ENCODE peak calls at places on chromosomes 11 and 22, in ten cellular contexts. A is endothelial cell; S is T-helper 2 cell treated with Interferon-gamma antibody and Interleukin-4, amounts not matched to agents 5 μg/mL and 100 μg/mL, for 36 hours; R is cardiac muscle cell; O is PC-9; G is lung microvascular endothelial cell; V is activated CD4-positive, alpha-beta T cell treated with anti-CD3 and anti-CD28 coated beads, Interleukin-2, amount 10 ng/mL, durations not matched to agents 24 days and 14 days; K is occipital lobe; Q is NCI-H774; U is CD14-positive monocyte. Z is an unnamed sample.

GRCh38 chr11:93694109-93694508 is 32.6 kb downstream of the CEP295 start:
- DNase-seq in R (peak), O (no peak), A (no peak), U (no peak), V (no peak), S (no peak), Q (no peak), G (no peak), K (no peak), Z (no peak)

GRCh38 chr11:126310992-126311310 is 7.1 kb downstream of the DCPS start:
- DNase-seq in O (no peak), A (no peak), R (no peak), S (no peak), K (no peak), V (no peak), Q (no peak), U (no peak), G (peak), Z (no peak)

GRCh38 chr11:44149651-44150050 is 54.2 kb downstream of the EXT2 start:
- DNase-seq in Q (no peak), R (peak), G (no peak), K (no peak), O (no peak), S (no peak), U (no peak), V (no peak), A (no peak), Z (no peak)

GRCh38 chr22:38258895-38259294 is 13.9 kb downstream of the TMEM184B start:
- DNase-seq in R (peak), K (no peak), U (no peak), G (peak), Q (no peak), V (no peak), A (no peak), S (no peak), O (no peak), Z (no peak)

GRCh38 chr11:133582731-133583130 is 50.4 kb upstream of the OPCML start:
- DNase-seq in V (no peak), K (no peak), S (no peak), U (no peak), O (no peak), A (no peak), Q (no peak), R (no peak), G (no peak), Z (no peak)

GRCh38 chr22:19884954-19885751 is 30.5 kb upstream of the GNB1L start:
- DNase-seq in U (peak), Q (no peak), K (no peak), S (no peak), R (no peak), V (no peak), O (no peak), A (no peak), G (no peak), Z (no peak)

GRCh38 chr11:69840371-69841169 is 21.4 kb upstream of the FGF3 start:
- DNase-seq in V (no peak), R (no peak), Q (no peak), S (no peak), G (no peak), O (peak), A (no peak), K (no peak), U (no peak), Z (no peak)

GRCh38 chr11:44096360-44097188 is 1.1 kb downstream of the EXT2 start:
- DNase-seq in S (no peak), A (peak), U (no peak), O (no peak), Q (no peak), G (peak), V (no peak), K (no peak), R (peak), Z (peak)

GRCh38 chr22:41905411-41906202 is 9.3 kb downstream of the SHISA8 start:
- DNase-seq in U (no peak), K (no peak), A (no peak), Q (no peak), V (no peak), R (no peak), O (no peak), G (no peak), S (no peak), Z (no peak)

GRCh38 chr11:40140560-40140959 is 1318.9 kb downstream of the LRRC4C start:
- DNase-seq in O (no peak), A (no peak), Q (no peak), U (no peak), V (no peak), S (no peak), R (no peak), G (no peak), K (no peak), Z (no peak)

GRCh38 chr22:26918236-26918635 is 260.8 kb downstream of the MIAT start:
- DNase-seq in G (peak), V (no peak), U (no peak), O (no peak), K (no peak), R (no peak), Q (no peak), A (no peak), S (no peak), Z (no peak)

GRCh38 chr22:50018608-50019291 is 6.2 kb upstream of the IL17REL start:
- DNase-seq in O (no peak), K (no peak), S (peak), R (no peak), V (no peak), U (no peak), G (no peak), Q (no peak), A (no peak), Z (no peak)

GRCh38 chr22:33299245-33299956 is 241.2 kb upstream of the SYN3 start:
- DNase-seq in R (no peak), U (no peak), S (no peak), A (no peak), G (no peak), Q (no peak), K (no peak), V (no peak), O (no peak), Z (no peak)

GRCh38 chr22:45934659-45935341 is 42.2 kb downstream of the WNT7B start:
- DNase-seq in S (no peak), O (peak), G (peak), V (no peak), U (no peak), R (peak), A (no peak), K (peak), Q (no peak), Z (peak)

GRCh38 chr22:37904572-37905533 is 1.2 kb upstream of the MICALL1 start:
- DNase-seq in O (peak), S (peak), K (no peak), R (peak), G (peak), V (no peak), U (peak), A (no peak), Q (no peak), Z (peak)

GRCh38 chr22:29224121-29224858 is 18.6 kb downstream of the EMID1 start:
- DNase-seq in R (no peak), A (no peak), G (no peak), V (no peak), O (no peak), Q (no peak), U (no peak), K (no peak), S (no peak), Z (no peak)

GRCh38 chr11:29343465-29344333 is 673.1 kb downstream of the KCNA4 start:
- DNase-seq in S (peak), R (peak), O (peak), Q (peak), G (peak), A (peak), U (no peak), K (peak), V (peak), Z (peak)

GRCh38 chr11:65524747-65525658 is at the start of gene SCYL1:
- DNase-seq in V (peak), U (peak), G (peak), O (peak), S (peak), R (peak), K (peak), A (peak), Q (peak), Z (no peak)

GRCh38 chr22:41481131-41481830 is 12.4 kb downstream of the ACO2 start:
- DNase-seq in U (no peak), O (no peak), S (no peak), R (no peak), K (no peak), Q (no peak), G (no peak), A (no peak), V (no peak), Z (no peak)

GRCh38 chr11:63663809-63664208 is 7.4 kb downstream of the ATL3 start:
- DNase-seq in V (no peak), A (no peak), U (no peak), G (peak), Q (no peak), S (no peak), O (peak), R (peak), K (no peak), Z (no peak)

GRCh38 chr11:11909727-11910126 is 68.0 kb downstream of the USP47 start:
- DNase-seq in U (no peak), V (no peak), G (no peak), Q (no peak), S (no peak), O (no peak), R (no peak), A (no peak), K (no peak), Z (no peak)

GRCh38 chr11:74007691-74008372 is 1.1 kb downstream of the UCP3 start:
- DNase-seq in A (no peak), S (no peak), Q (no peak), O (no peak), R (no peak), G (no peak), U (no peak), K (no peak), V (no peak), Z (no peak)

GRCh38 chr22:21457023-21457787 is 10.0 kb upstream of the TMEM191C start:
- DNase-seq in A (no peak), G (no peak), K (no peak), Q (no peak), O (peak), U (no peak), S (peak), R (no peak), V (peak), Z (no peak)

GRCh38 chr11:84865791-84866535 is 761.2 kb downstream of the DLG2 start:
- DNase-seq in G (no peak), O (no peak), A (no peak), R (no peak), Q (no peak), K (no peak), S (no peak), V (no peak), U (no peak), Z (no peak)

GRCh38 chr11:116532066-116532465 is 240.7 kb downstream of the BUD13 start:
- DNase-seq in R (no peak), U (no peak), A (no peak), Q (no peak), O (no peak), K (no peak), S (no peak), V (no peak), G (no peak), Z (no peak)

GRCh38 chr11:592501-592900 is 16.2 kb downstream of the PHRF1 start:
- DNase-seq in V (no peak), U (no peak), A (no peak), S (no peak), O (no peak), R (no peak), G (no peak), Q (no peak), K (no peak), Z (no peak)

GRCh38 chr11:104899226-104899625 is 966 bp upstream of the CASP12 start:
- DNase-seq in U (no peak), G (no peak), S (no peak), Q (no peak), A (no peak), O (no peak), K (no peak), V (no peak), R (no peak), Z (no peak)

GRCh38 chr11:22337571-22338464 is at the start of gene SLC17A6:
- DNase-seq in R (peak), S (no peak), V (peak), A (peak), G (peak), U (no peak), K (no peak), Q (no peak), O (no peak), Z (no peak)

GRCh38 chr11:94623120-94623735 is 56.1 kb downstream of the PIWIL4 start:
- DNase-seq in Q (peak), U (peak), G (peak), O (peak), A (peak), S (peak), V (peak), R (peak), K (no peak), Z (peak)

GRCh38 chr11:108788565-108789199 is 123.8 kb downstream of the DDX10 start:
- DNase-seq in U (no peak), A (peak), K (no peak), R (peak), S (no peak), Q (no peak), G (peak), O (no peak), V (no peak), Z (no peak)

GRCh38 chr22:47963660-47964059 is 1201.2 kb downstream of the TBC1D22A start:
- DNase-seq in A (no peak), K (no peak), U (no peak), Q (no peak), O (no peak), G (no peak), V (peak), R (no peak), S (no peak), Z (no peak)

GRCh38 chr22:44191036-44191454 is 10.3 kb downstream of the PARVG start:
- DNase-seq in S (peak), O (no peak), R (no peak), K (no peak), Q (no peak), G (no peak), V (peak), A (no peak), U (peak), Z (no peak)

GRCh38 chr22:43151251-43152000 is at the start of gene TSPO:
- DNase-seq in Q (no peak), U (peak), A (peak), G (peak), S (peak), O (peak), V (peak), R (peak), K (peak), Z (no peak)

GRCh38 chr11:67318239-67318555 is 14.9 kb downstream of the SSH3 start:
- DNase-seq in G (no peak), U (no peak), S (no peak), R (no peak), V (no peak), Q (no peak), O (no peak), K (no peak), A (no peak), Z (no peak)

GRCh38 chr22:45502215-45503070 is at the start of gene FBLN1:
- DNase-seq in R (peak), V (no peak), Q (no peak), A (peak), U (no peak), O (peak), S (no peak), G (no peak), K (no peak), Z (no peak)

Z was measured in epithelial cell of prostate.